ENCODE peak calls at places on chromosomes 2 and 18, in nine cellular contexts. One of them, this sample, is unnamed.

GRCh38 chr2:153387203-153387602 is 91.4 kb downstream of the RPRM start:
- DNase-seq in fibroblast of mammary gland: no peak
- DNase-seq in NB4: no peak
- DNase-seq in Peyer's patch: no peak
- DNase-seq in tibial artery: no peak
- DNase-seq in ovary: no peak
- DNase-seq in brain microvascular endothelial cell: no peak
- DNase-seq in cardiac fibroblast: no peak
- DNase-seq in cardiac muscle cell: no peak
- DNase-seq in this sample: no peak

GRCh38 chr2:154130821-154131220 is 259.1 kb downstream of the GALNT13 start:
- DNase-seq in cardiac muscle cell: no peak
- DNase-seq in ovary: no peak
- DNase-seq in NB4: no peak
- DNase-seq in fibroblast of mammary gland: peak; percentile 50
- DNase-seq in tibial artery: no peak
- DNase-seq in Peyer's patch: no peak
- DNase-seq in cardiac fibroblast: peak; percentile 24
- DNase-seq in brain microvascular endothelial cell: no peak
- DNase-seq in this sample: no peak

GRCh38 chr2:181947273-181947672 is 38.4 kb upstream of the PPP1R1C start:
- DNase-seq in fibroblast of mammary gland: no peak
- DNase-seq in tibial artery: no peak
- DNase-seq in ovary: no peak
- DNase-seq in brain microvascular endothelial cell: no peak
- DNase-seq in Peyer's patch: no peak
- DNase-seq in NB4: no peak
- DNase-seq in cardiac muscle cell: no peak
- DNase-seq in cardiac fibroblast: no peak
- DNase-seq in this sample: no peak

GRCh38 chr2:111904726-111905476 is 6.5 kb downstream of the MERTK start:
- DNase-seq in cardiac muscle cell: no peak
- DNase-seq in Peyer's patch: no peak
- DNase-seq in fibroblast of mammary gland: no peak
- DNase-seq in cardiac fibroblast: no peak
- DNase-seq in NB4: no peak
- DNase-seq in brain microvascular endothelial cell: no peak
- DNase-seq in tibial artery: no peak
- DNase-seq in ovary: no peak
- DNase-seq in this sample: no peak

GRCh38 chr2:161312996-161313395 is 4.8 kb downstream of the PSMD14 start:
- DNase-seq in cardiac muscle cell: no peak
- DNase-seq in ovary: no peak
- DNase-seq in tibial artery: no peak
- DNase-seq in fibroblast of mammary gland: peak; percentile 69
- DNase-seq in cardiac fibroblast: peak; percentile 66
- DNase-seq in brain microvascular endothelial cell: no peak
- DNase-seq in Peyer's patch: no peak
- DNase-seq in NB4: no peak
- DNase-seq in this sample: no peak

GRCh38 chr2:149597050-149598013 is 9.8 kb upstream of the MMADHC start:
- DNase-seq in cardiac fibroblast: peak; percentile 94
- DNase-seq in NB4: peak; percentile 74
- DNase-seq in brain microvascular endothelial cell: peak; percentile 90
- DNase-seq in tibial artery: peak; percentile 30
- DNase-seq in cardiac muscle cell: peak; percentile 76
- DNase-seq in ovary: peak; percentile 39
- DNase-seq in fibroblast of mammary gland: peak; percentile 95
- DNase-seq in Peyer's patch: peak; percentile 22
- DNase-seq in this sample: no peak

GRCh38 chr2:5231287-5231686 is 460.9 kb upstream of the SOX11 start:
- DNase-seq in NB4: no peak
- DNase-seq in cardiac muscle cell: no peak
- DNase-seq in cardiac fibroblast: no peak
- DNase-seq in brain microvascular endothelial cell: no peak
- DNase-seq in Peyer's patch: no peak
- DNase-seq in fibroblast of mammary gland: no peak
- DNase-seq in ovary: no peak
- DNase-seq in tibial artery: no peak
- DNase-seq in this sample: no peak

GRCh38 chr2:240917009-240917683 is 11.0 kb downstream of the CROCC2 start:
- DNase-seq in cardiac fibroblast: no peak
- DNase-seq in cardiac muscle cell: no peak
- DNase-seq in fibroblast of mammary gland: no peak
- DNase-seq in brain microvascular endothelial cell: no peak
- DNase-seq in Peyer's patch: no peak
- DNase-seq in ovary: peak; percentile 25
- DNase-seq in tibial artery: peak; percentile 18
- DNase-seq in NB4: peak; percentile 72
- DNase-seq in this sample: no peak

GRCh38 chr2:221549143-221549542 is 23.0 kb downstream of the EPHA4 start:
- DNase-seq in NB4: no peak
- DNase-seq in brain microvascular endothelial cell: no peak
- DNase-seq in cardiac muscle cell: no peak
- DNase-seq in ovary: no peak
- DNase-seq in Peyer's patch: no peak
- DNase-seq in cardiac fibroblast: no peak
- DNase-seq in tibial artery: no peak
- DNase-seq in fibroblast of mammary gland: peak; percentile 13
- DNase-seq in this sample: no peak

GRCh38 chr2:56132138-56132537 is 51.7 kb upstream of the CCDC85A start:
- DNase-seq in fibroblast of mammary gland: peak; percentile 53
- DNase-seq in cardiac fibroblast: peak; percentile 73
- DNase-seq in tibial artery: no peak
- DNase-seq in cardiac muscle cell: peak; percentile 46
- DNase-seq in ovary: no peak
- DNase-seq in brain microvascular endothelial cell: peak; percentile 6
- DNase-seq in Peyer's patch: no peak
- DNase-seq in NB4: peak; percentile 49
- DNase-seq in this sample: peak; percentile 9

GRCh38 chr2:30134582-30134981 is 12.2 kb upstream of the YPEL5 start:
- DNase-seq in brain microvascular endothelial cell: no peak
- DNase-seq in fibroblast of mammary gland: no peak
- DNase-seq in cardiac muscle cell: no peak
- DNase-seq in tibial artery: no peak
- DNase-seq in cardiac fibroblast: no peak
- DNase-seq in Peyer's patch: no peak
- DNase-seq in NB4: no peak
- DNase-seq in ovary: no peak
- DNase-seq in this sample: no peak

GRCh38 chr2:215671244-215671643 is 235.4 kb upstream of the FN1 start:
- DNase-seq in tibial artery: no peak
- DNase-seq in NB4: no peak
- DNase-seq in ovary: no peak
- DNase-seq in cardiac muscle cell: no peak
- DNase-seq in Peyer's patch: no peak
- DNase-seq in brain microvascular endothelial cell: no peak
- DNase-seq in cardiac fibroblast: no peak
- DNase-seq in fibroblast of mammary gland: no peak
- DNase-seq in this sample: no peak
- TF ChIP-seq CTCF in tibial artery: no peak
- TF ChIP-seq CTCF in NB4: no peak
- TF ChIP-seq CTCF in ovary: no peak
- TF ChIP-seq CTCF in cardiac muscle cell: no peak
- TF ChIP-seq CTCF in Peyer's patch: no peak
- TF ChIP-seq CTCF in brain microvascular endothelial cell: no peak
- TF ChIP-seq CTCF in cardiac fibroblast: no peak
- TF ChIP-seq CTCF in fibroblast of mammary gland: no peak
- TF ChIP-seq CTCF in this sample: no peak

GRCh38 chr18:57427429-57428181 is 7.6 kb upstream of the ONECUT2 start:
- DNase-seq in cardiac muscle cell: no peak
- DNase-seq in ovary: no peak
- DNase-seq in NB4: no peak
- DNase-seq in fibroblast of mammary gland: no peak
- DNase-seq in Peyer's patch: no peak
- DNase-seq in cardiac fibroblast: no peak
- DNase-seq in tibial artery: no peak
- DNase-seq in brain microvascular endothelial cell: no peak
- DNase-seq in this sample: no peak

GRCh38 chr18:57430166-57430958 is 4.8 kb upstream of the ONECUT2 start:
- DNase-seq in NB4: no peak
- DNase-seq in cardiac muscle cell: no peak
- DNase-seq in tibial artery: no peak
- DNase-seq in Peyer's patch: no peak
- DNase-seq in brain microvascular endothelial cell: no peak
- DNase-seq in fibroblast of mammary gland: no peak
- DNase-seq in cardiac fibroblast: no peak
- DNase-seq in ovary: no peak
- DNase-seq in this sample: no peak

GRCh38 chr18:57429607-57430165 is 5.5 kb upstream of the ONECUT2 start:
- DNase-seq in Peyer's patch: no peak
- DNase-seq in brain microvascular endothelial cell: no peak
- DNase-seq in cardiac fibroblast: no peak
- DNase-seq in ovary: no peak
- DNase-seq in cardiac muscle cell: no peak
- DNase-seq in tibial artery: no peak
- DNase-seq in fibroblast of mammary gland: no peak
- DNase-seq in NB4: no peak
- DNase-seq in this sample: no peak

GRCh38 chr18:57426187-57426586 is 9.0 kb upstream of the ONECUT2 start:
- DNase-seq in cardiac fibroblast: no peak
- DNase-seq in fibroblast of mammary gland: no peak
- DNase-seq in Peyer's patch: no peak
- DNase-seq in brain microvascular endothelial cell: no peak
- DNase-seq in NB4: no peak
- DNase-seq in ovary: no peak
- DNase-seq in tibial artery: no peak
- DNase-seq in cardiac muscle cell: no peak
- DNase-seq in this sample: no peak

DNA sequence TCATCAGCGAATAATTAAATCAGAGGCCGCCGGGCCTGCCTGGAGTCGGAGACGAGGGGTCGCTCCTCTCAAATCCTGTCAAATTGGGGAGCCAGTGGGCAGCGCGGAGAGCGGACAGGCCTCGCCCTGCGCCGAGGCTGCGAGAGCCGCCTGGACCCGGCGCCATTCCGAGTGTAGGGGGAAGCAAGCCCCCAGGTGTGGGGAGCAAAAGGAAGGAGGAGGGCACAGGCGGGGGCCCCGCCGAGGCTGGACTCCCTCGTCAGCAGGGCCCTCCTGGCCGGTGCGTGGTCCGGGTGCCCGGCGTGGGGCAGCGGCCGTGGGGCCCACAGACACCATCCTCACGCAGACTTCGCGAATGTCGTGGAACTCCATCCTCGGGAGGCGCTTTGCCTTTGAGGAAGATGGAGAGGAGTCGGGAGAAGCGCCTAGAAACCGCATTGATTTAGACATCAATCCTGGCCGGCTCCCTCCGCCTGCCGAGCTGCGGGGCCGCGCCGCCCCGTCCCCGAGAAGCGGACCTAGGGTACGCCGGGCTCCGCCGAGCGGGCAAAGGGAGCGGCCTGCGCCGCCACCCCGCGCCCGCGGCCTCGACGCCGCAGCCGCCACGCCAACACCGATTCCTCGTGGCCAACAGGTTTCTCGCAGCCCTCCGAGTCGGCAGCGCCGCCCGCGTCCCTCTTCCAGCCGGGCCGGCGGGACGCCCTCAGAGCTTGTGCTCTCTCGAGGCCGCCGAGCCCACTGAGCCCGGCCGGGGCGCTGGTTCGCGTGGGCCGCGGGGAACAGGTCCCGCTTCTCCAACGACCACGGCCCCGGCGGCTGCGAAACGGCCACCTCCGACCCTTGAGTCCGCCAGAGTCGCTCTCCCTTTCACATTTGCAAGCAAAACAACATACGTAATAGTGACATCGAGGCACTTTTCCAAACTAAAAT is 6.7 kb upstream of the ONECUT2 start:
- DNase-seq in ovary: no peak
- DNase-seq in brain microvascular endothelial cell: no peak
- DNase-seq in cardiac fibroblast: no peak
- DNase-seq in cardiac muscle cell: no peak
- DNase-seq in NB4: no peak
- DNase-seq in Peyer's patch: no peak
- DNase-seq in fibroblast of mammary gland: no peak
- DNase-seq in tibial artery: no peak
- DNase-seq in this sample: no peak
- H3K4me3 ChIP-seq in ovary: no peak overlapping the region
- H3K4me3 ChIP-seq in brain microvascular endothelial cell: no peak overlapping the region
- H3K4me3 ChIP-seq in cardiac fibroblast: no peak overlapping the region
- H3K4me3 ChIP-seq in cardiac muscle cell: no peak overlapping the region
- H3K4me3 ChIP-seq in NB4: no peak overlapping the region
- H3K4me3 ChIP-seq in Peyer's patch: peak overlapping the region; percentile 41
- H3K4me3 ChIP-seq in fibroblast of mammary gland: no peak overlapping the region
- H3K4me3 ChIP-seq in tibial artery: peak overlapping the region; percentile 26
- H3K4me3 ChIP-seq in this sample: no peak overlapping the region

DNA sequence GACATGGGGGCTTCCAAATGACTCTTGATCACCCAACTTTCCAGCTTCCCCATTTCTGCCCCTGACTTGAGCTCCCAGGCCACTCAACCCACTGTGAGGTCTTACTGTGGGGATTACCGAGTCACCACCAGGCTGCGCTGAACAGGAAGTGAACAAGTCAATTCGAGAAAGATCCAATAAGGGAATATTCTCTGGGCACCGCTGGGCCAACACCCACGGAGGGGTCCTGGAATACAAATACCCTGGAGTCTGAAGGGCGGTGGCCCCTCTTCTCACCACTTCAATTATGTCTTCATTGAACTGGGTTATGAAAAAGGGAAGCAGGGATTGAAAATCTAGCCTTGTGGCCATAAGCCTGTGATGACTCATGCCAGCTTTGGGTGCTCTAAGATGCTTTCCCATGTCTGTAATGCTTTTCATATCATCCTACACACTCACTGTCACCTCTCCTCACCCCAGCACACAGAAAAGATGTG is 37.7 kb downstream of the BCL11A start:
- DNase-seq in cardiac muscle cell: no peak
- DNase-seq in fibroblast of mammary gland: peak; percentile 46
- DNase-seq in Peyer's patch: peak; percentile 47
- DNase-seq in brain microvascular endothelial cell: peak; percentile 93
- DNase-seq in cardiac fibroblast: peak; percentile 72
- DNase-seq in tibial artery: no peak
- DNase-seq in ovary: no peak
- DNase-seq in NB4: peak; percentile 87
- DNase-seq in this sample: peak; percentile 94
- TF ChIP-seq CTCF in cardiac muscle cell: peak; percentile 12
- TF ChIP-seq CTCF in fibroblast of mammary gland: no peak
- TF ChIP-seq CTCF in Peyer's patch: no peak
- TF ChIP-seq CTCF in brain microvascular endothelial cell: peak; percentile 64
- TF ChIP-seq CTCF in cardiac fibroblast: no peak
- TF ChIP-seq CTCF in tibial artery: no peak
- TF ChIP-seq CTCF in ovary: no peak
- TF ChIP-seq CTCF in NB4: no peak
- TF ChIP-seq CTCF in this sample: peak; percentile 39

DNA sequence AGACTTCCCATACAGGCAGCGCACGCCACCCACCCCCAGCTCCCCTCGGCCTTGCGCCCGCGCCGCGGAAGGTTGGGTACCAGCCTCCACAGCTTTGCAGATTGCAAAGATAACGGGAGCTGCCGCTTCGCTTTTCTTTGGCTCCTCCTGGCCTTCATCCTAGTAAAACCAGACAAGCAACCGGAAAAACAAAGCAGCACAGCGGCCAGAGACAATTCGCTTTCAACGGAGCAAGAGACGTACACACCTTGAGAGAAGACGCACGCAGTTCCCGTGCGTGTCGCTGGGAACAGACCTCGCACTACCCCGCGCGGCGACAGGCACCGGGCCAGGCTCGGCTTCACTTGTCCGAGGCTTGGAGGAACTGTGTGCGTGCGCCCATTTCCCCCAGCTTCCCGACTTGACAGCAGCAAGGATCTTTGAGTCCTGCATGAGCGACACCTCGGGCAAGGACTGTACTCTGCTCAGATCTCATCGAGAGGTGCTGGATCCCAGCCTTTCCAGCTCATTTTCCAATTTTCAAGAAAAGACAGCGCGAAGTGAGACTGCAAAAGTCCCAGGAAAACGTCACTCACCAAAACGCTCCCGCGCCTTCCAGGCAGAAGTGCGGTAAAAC is 964 bp downstream of the ZBTB7C start:
- DNase-seq in cardiac muscle cell: peak; percentile 10
- DNase-seq in Peyer's patch: no peak
- DNase-seq in cardiac fibroblast: no peak
- DNase-seq in fibroblast of mammary gland: no peak
- DNase-seq in NB4: no peak
- DNase-seq in ovary: no peak
- DNase-seq in brain microvascular endothelial cell: no peak
- DNase-seq in tibial artery: peak; percentile 46
- DNase-seq in this sample: no peak
- H3K4me3 ChIP-seq in cardiac muscle cell: peak overlapping the region; percentile 83
- H3K4me3 ChIP-seq in Peyer's patch: peak overlapping the region; percentile 70
- H3K4me3 ChIP-seq in cardiac fibroblast: no peak overlapping the region
- H3K4me3 ChIP-seq in fibroblast of mammary gland: no peak overlapping the region
- H3K4me3 ChIP-seq in NB4: no peak overlapping the region
- H3K4me3 ChIP-seq in ovary: peak overlapping the region; percentile 82
- H3K4me3 ChIP-seq in brain microvascular endothelial cell: peak overlapping the region; percentile 9
- H3K4me3 ChIP-seq in tibial artery: peak overlapping the region; percentile 89
- H3K4me3 ChIP-seq in this sample: peak overlapping the region; percentile 23

This sample was measured in AG04449.